ENCODE peak calls at places on chromosomes 12 and 14, in seven cellular contexts. E is fibroblast of lung; N is heart left ventricle; G is pancreas; M is CD8-positive, alpha-beta memory T cell; S is HepG2; P is A673. T is an unnamed sample. For H3K27me3 and H3K4me1, the result is how much of the 10 kb centered on the place peaks cover.

GRCh38 chr14:35339761-35340406 is 47.7 kb downstream of the PSMA6 start:
- DNase-seq in E (no peak), N (no peak), G (peak), M (no peak), S (no peak), P (no peak), T (peak)

GRCh38 chr14:81303258-81303935 is 82.6 kb upstream of the GTF2A1 start:
- DNase-seq in E (no peak), N (peak), G (peak), M (no peak), S (peak), P (no peak), T (peak)

GRCh38 chr12:50961708-50962107 is 9.4 kb downstream of the HIGD1C start:
- DNase-seq in E (peak), N (no peak), G (no peak), M (no peak), S (no peak), P (no peak), T (no peak)

GRCh38 chr12:6782903-6783571 is 6.3 kb upstream of the CD4 start:
- DNase-seq in E (no peak), N (no peak), G (no peak), M (no peak), S (no peak), P (no peak), T (no peak)

GRCh38 chr14:22131749-22132476 is 457.1 kb downstream of the DAD1 start:
- DNase-seq in E (no peak), N (no peak), G (no peak), M (no peak), S (peak), P (peak), T (no peak)

GRCh38 chr14:58281969-58282368 is 16.4 kb upstream of the ARID4A start:
- DNase-seq in E (no peak), N (no peak), G (no peak), M (no peak), S (no peak), P (no peak), T (no peak)

GRCh38 chr14:25050494-25051170 is 685 bp upstream of the STXBP6 start:
- DNase-seq in E (peak), N (no peak), G (no peak), M (no peak), S (no peak), P (peak), T (no peak)

GRCh38 chr12:99609455-99610181 is 37.9 kb upstream of the GARIN6 start:
- DNase-seq in E (no peak), N (no peak), G (no peak), M (no peak), S (no peak), P (no peak), T (no peak)

GRCh38 chr12:38895446-38895845 is 9.9 kb downstream of the CPNE8 start:
- DNase-seq in E (no peak), N (no peak), G (no peak), M (no peak), S (no peak), P (no peak), T (no peak)

GRCh38 chr12:39272934-39273770 is 169.8 kb downstream of the KIF21A start:
- DNase-seq in E (peak), N (no peak), G (no peak), M (no peak), S (peak), P (peak), T (no peak)

GRCh38 chr12:121128908-121129704 is 3.6 kb upstream of the P2RX7 start:
- DNase-seq in E (peak), N (peak), G (peak), M (peak), S (peak), P (peak), T (no peak)

GRCh38 chr12:65889144-65889880 is 65.0 kb downstream of the HMGA2 start:
- DNase-seq in E (no peak), N (no peak), G (no peak), M (no peak), S (peak), P (no peak), T (no peak)

GRCh38 chr12:65892905-65893304 is 68.6 kb downstream of the HMGA2 start:
- DNase-seq in E (peak), N (no peak), G (no peak), M (no peak), S (no peak), P (peak), T (no peak)

GRCh38 chr12:65891987-65892481 is 67.8 kb downstream of the HMGA2 start:
- DNase-seq in E (peak), N (peak), G (peak), M (no peak), S (no peak), P (peak), T (no peak)

GRCh38 chr12:65894127-65894526 is 69.8 kb downstream of the HMGA2 start:
- DNase-seq in E (no peak), N (no peak), G (no peak), M (no peak), S (no peak), P (no peak), T (no peak)

DNA sequence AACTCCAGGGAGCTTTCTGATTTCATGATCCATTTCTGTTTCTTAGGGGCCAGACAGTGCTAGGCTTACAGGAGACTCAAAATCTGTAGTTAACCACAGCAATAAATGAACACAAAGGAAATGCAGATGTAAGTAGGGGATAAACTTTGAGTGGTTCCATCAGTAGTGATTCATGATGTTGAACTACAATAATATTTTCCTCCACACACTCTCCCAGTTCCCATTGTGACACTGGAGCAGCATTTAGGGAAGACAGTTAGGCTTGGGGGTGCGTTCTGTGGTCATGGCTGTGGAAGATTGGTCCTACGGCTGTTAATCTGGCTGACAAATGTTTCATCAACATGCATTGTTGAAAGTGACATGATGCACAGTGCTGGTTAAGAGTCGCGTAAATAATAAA is 66.9 kb downstream of the HMGA2 start:
- DNase-seq in E (peak), N (no peak), G (no peak), M (no peak), S (no peak), P (peak), T (no peak)
- H3K27ac ChIP-seq in E (peak), N (no peak), G (no peak), M (no peak), S (peak), P (peak), T (no peak)

GRCh38 chr12:27969901-27970390 is 2.6 kb downstream of the PTHLH start:
- DNase-seq in E (no peak), N (peak), G (peak), M (peak), S (peak), P (peak), T (peak)
- H3K27me3 ChIP-seq in E (under half), N (half or more), G (under half), M (under half), S (under half), P (under half), T (half or more)

GRCh38 chr12:131018808-131019397 is 65.2 kb downstream of the ADGRD1 start:
- DNase-seq in E (no peak), N (peak), G (peak), M (no peak), S (no peak), P (no peak), T (no peak)
- H3K4me1 ChIP-seq in E (under half), N (under half), G (under half), M (under half), S (under half), P (under half), T (under half)

DNA sequence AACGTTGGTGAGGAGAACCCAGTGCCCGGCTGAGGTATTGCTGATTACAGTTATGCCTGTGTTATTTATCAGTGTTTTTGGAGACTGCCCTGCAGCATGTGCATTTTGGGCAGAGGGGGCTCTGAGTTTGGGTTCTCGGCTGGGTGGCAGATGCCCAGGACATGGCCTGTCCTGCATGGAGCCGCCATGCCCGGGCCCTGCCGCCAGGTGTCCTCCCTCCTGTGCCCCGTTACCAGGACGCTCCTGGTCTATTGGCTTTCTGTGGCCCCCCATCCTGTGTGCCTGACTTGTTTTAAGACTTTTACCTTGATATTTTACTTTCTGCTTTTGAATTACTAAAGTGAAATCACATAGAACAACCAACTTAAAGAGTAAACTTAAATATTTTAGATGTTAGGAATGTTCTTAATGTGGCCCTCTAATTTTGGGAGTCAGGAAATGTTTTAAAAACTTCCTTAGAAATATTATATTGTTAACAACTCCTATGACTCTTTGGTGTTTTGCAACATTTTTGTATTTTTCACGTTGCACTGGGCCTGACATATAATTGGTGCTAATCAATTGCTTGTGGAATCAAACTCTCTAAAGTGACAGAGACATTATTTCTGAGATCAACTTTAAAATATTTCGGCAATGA is 51.8 kb downstream of the PRIMA1 start:
- DNase-seq in E (no peak), N (peak), G (no peak), M (no peak), S (peak), P (no peak), T (no peak)
- H3K27ac ChIP-seq in E (no peak), N (no peak), G (no peak), M (no peak), S (no peak), P (no peak), T (no peak)

GRCh38 chr12:113611652-113612051 is 140.0 kb upstream of the LHX5 start:
- DNase-seq in E (no peak), N (no peak), G (no peak), M (no peak), S (no peak), P (no peak), T (no peak)
- H3K27me3 ChIP-seq in E (under half), N (under half), G (under half), M (under half), S (under half), P (half or more), T (half or more)